ENCODE peak calls at places on chromosome 5, in eight cellular contexts. M, S, P, A, C, X, V and L are unnamed samples.
A peak's percentile ranks its signal among the peaks of the same experiment; 100 is the strongest.

GRCh38 chr5:67338416-67338815 is 141.8 kb upstream of the CD180 start:
- DNase-seq in X (no peak), A (no peak), M (no peak), V (no peak), C (no peak), P (no peak), S (no peak), L (peak; percentile 7)

GRCh38 chr5:55218966-55219365 is 8.1 kb downstream of the MCIDAS start:
- DNase-seq in M (no peak), X (peak; percentile 79), V (peak; percentile 84), P (no peak), S (peak; percentile 76), C (no peak), A (peak; percentile 80), L (no peak)

GRCh38 chr5:16588434-16589214 is 28.2 kb downstream of the RETREG1 start:
- DNase-seq in P (no peak), A (no peak), V (no peak), S (peak; percentile 35), X (peak; percentile 69), M (no peak), C (no peak), L (no peak)

GRCh38 chr5:78574731-78575161 is 73.8 kb downstream of the LHFPL2 start:
- DNase-seq in S (peak; percentile 43), M (peak; percentile 88), P (no peak), C (no peak), X (peak; percentile 62), V (no peak), A (no peak), L (peak; percentile 69)

GRCh38 chr5:15082096-15082495 is 210.5 kb upstream of the ANKH start:
- DNase-seq in A (no peak), M (no peak), X (no peak), V (no peak), C (no peak), P (no peak), S (no peak), L (no peak)

GRCh38 chr5:4362411-4362810 is 766.8 kb downstream of the IRX1 start:
- DNase-seq in C (no peak), P (no peak), S (no peak), X (no peak), V (no peak), M (no peak), A (no peak), L (no peak)

GRCh38 chr5:28249771-28250415 is 1211.5 kb upstream of the CDH9 start:
- DNase-seq in A (no peak), V (no peak), X (no peak), C (no peak), P (no peak), S (peak; percentile 3), M (no peak), L (no peak)

GRCh38 chr5:113232246-113232645 is 202.5 kb downstream of the TSSK1B start:
- DNase-seq in P (no peak), X (peak; percentile 32), S (no peak), M (no peak), V (no peak), A (no peak), C (no peak), L (peak; percentile 80)

GRCh38 chr5:39076757-39077475 is 2.7 kb upstream of the RICTOR start:
- DNase-seq in S (no peak), M (peak; percentile 61), A (no peak), C (no peak), X (peak; percentile 89), P (no peak), V (no peak), L (peak; percentile 51)

GRCh38 chr5:140481758-140482157 is 65.7 kb upstream of the EIF4EBP3 start:
- DNase-seq in V (no peak), M (no peak), C (no peak), P (no peak), S (no peak), A (no peak), X (peak; percentile 11), L (peak; percentile 76)

GRCh38 chr5:138611295-138612220 is 36.4 kb upstream of the HSPA9 start:
- DNase-seq in M (no peak), C (peak; percentile 77), P (peak; percentile 69), S (peak; percentile 75), A (peak; percentile 62), V (no peak), X (no peak), L (peak; percentile 26)

GRCh38 chr5:143004361-143004802 is 234.2 kb downstream of the ARHGAP26 start:
- DNase-seq in A (no peak), M (no peak), V (no peak), P (no peak), C (no peak), X (no peak), S (no peak), L (no peak)

GRCh38 chr5:78979117-78979742 is 5.9 kb downstream of the ARSB start:
- DNase-seq in C (no peak), A (no peak), P (no peak), X (no peak), S (no peak), M (no peak), V (no peak), L (no peak)

GRCh38 chr5:149371296-149371962 is 7.7 kb downstream of the IL17B start:
- DNase-seq in M (peak; percentile 73), P (peak; percentile 83), S (peak; percentile 81), X (peak; percentile 83), A (peak; percentile 91), C (peak; percentile 83), V (peak; percentile 15), L (peak; percentile 73)

GRCh38 chr5:127508644-127509373 is 8.6 kb upstream of the PRRC1 start:
- DNase-seq in X (no peak), M (peak; percentile 28), C (no peak), P (no peak), A (no peak), S (no peak), V (no peak), L (no peak)

GRCh38 chr5:82886911-82887310 is 190.3 kb downstream of the TMEM167A start:
- DNase-seq in S (no peak), X (peak; percentile 43), A (no peak), P (no peak), V (no peak), C (no peak), M (no peak), L (peak; percentile 4)

GRCh38 chr5:171867786-171868185 is 82.2 kb downstream of the SMIM23 start:
- DNase-seq in S (no peak), C (no peak), V (no peak), M (no peak), P (no peak), A (no peak), X (no peak), L (peak; percentile 79)

GRCh38 chr5:159951834-159952233 is 35.6 kb downstream of the ADRA1B start:
- DNase-seq in P (no peak), V (no peak), S (no peak), X (no peak), A (no peak), M (no peak), C (no peak), L (peak; percentile 35)

GRCh38 chr5:110865400-110866094 is 126.7 kb downstream of the SLC25A46 start:
- DNase-seq in P (peak; percentile 72), X (peak; percentile 68), M (peak; percentile 41), C (peak; percentile 34), V (peak; percentile 22), S (peak; percentile 52), A (peak; percentile 87), L (peak; percentile 51)

GRCh38 chr5:132177691-132178149 is 49.9 kb downstream of the P4HA2 start:
- DNase-seq in S (no peak), A (no peak), C (no peak), P (no peak), M (no peak), V (no peak), X (no peak), L (no peak)

GRCh38 chr5:131639148-131639547 is 4.1 kb upstream of the RAPGEF6 start:
- DNase-seq in M (no peak), C (no peak), X (no peak), P (no peak), V (no peak), S (no peak), A (no peak), L (no peak)

DNA sequence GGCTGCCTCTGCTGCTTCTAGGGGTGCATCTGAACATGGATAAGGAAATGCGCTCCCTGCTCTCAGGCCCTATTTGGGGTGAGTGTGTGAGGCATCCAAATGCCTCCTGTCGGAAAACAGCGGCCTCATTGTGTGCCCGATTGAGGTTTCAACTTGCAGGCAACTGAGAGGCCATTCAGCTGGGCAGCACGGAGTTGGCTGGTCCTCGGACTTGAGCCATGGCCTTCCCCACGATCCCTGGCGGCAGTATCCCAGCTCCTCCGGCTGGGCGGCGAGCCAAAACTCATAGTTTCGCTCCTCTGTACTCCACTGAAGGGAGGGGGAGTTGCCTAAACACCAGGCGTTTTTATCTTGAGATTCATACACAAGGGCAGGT is 597.3 kb upstream of the SGCD start:
- DNase-seq in V (no peak), S (peak; percentile 39), P (peak; percentile 50), M (no peak), C (peak; percentile 26), A (peak; percentile 53), X (no peak), L (peak; percentile 18)
- H3K27me3 ChIP-seq in V (no peaks in the 10 kb centered on the region), S (peaks cover 73% of the 10 kb centered on the region), P (peaks cover 100% of the 10 kb centered on the region), M (no peaks in the 10 kb centered on the region), C (peaks cover 28% of the 10 kb centered on the region), A (peaks cover 90% of the 10 kb centered on the region), X (no peaks in the 10 kb centered on the region), L (peaks cover 45% of the 10 kb centered on the region)

GRCh38 chr5:152595327-152595890 is 190.3 kb upstream of the NMUR2 start:
- DNase-seq in S (no peak), V (no peak), C (no peak), M (no peak), A (no peak), P (peak; percentile 56), X (no peak), L (no peak)
- H2AFZ ChIP-seq in S (no peak overlapping the region), V (no peak overlapping the region), C (no peak overlapping the region), M (no peak overlapping the region), A (no peak overlapping the region), P (no peak overlapping the region), X (no peak overlapping the region), L (no peak overlapping the region)

DNA sequence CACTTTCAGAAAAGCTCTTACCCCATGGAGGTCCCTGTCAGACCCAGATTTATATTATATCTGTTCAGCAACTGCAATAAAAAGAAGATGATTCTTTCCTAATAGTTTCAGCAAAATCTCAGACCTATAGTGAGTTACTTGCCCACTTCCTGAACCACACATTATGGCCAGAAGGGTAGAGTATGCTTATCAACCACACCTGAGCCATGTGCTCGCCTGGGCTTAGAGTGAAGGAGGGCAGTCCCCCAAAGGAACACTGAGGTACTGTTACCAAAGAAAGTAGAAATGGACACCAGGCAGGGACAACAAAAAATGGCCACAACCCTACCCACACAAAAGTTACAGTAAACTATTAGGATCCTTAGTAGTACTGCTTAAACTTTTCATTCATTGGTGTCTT is 128.7 kb downstream of the ZNF608 start:
- DNase-seq in P (no peak), S (no peak), A (no peak), V (no peak), C (no peak), M (no peak), X (no peak), L (no peak)
- TF ChIP-seq EZH2phosphoT487 in P (no peak), S (no peak), A (no peak), V (no peak), C (no peak), M (no peak), X (no peak), L (no peak)

DNA sequence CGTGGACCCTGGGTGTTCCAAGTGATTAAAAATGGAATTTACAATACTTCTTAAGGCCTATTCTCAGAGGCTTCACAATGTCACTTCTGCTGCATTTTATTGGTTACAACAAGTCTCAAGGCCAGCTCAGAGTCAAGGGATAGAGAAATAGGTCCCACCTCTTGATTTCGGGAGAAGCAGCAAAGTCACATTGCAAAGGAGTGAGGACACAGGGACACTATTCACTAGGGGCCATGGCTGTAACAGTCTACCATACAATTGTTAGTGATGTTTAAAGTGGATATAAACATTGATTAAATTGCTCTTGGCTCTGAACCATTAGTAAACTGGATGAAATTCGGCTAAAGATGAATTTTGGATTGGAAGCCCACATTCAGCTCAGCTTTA is 21.7 kb upstream of the CMBL start:
- DNase-seq in V (no peak), X (no peak), C (no peak), P (no peak), A (no peak), M (no peak), S (no peak), L (peak; percentile 31)
- H3K27me3 ChIP-seq in V (peaks cover 6% of the 10 kb centered on the region), X (no peaks in the 10 kb centered on the region), C (no peaks in the 10 kb centered on the region), P (peaks cover 56% of the 10 kb centered on the region), A (peaks cover 43% of the 10 kb centered on the region), M (no peaks in the 10 kb centered on the region), S (peaks cover 7% of the 10 kb centered on the region), L (no peaks in the 10 kb centered on the region)